ENCODE peak calls at places on chromosomes 11 and 22, in seven cellular contexts. One of them, this sample, is unnamed.

GRCh38 chr11:101428918-101429317 is 154.9 kb downstream of the TRPC6 start:
- DNase-seq in aorta: no peak
- DNase-seq in lung: no peak
- DNase-seq in transverse colon: no peak
- DNase-seq in uterus: no peak
- DNase-seq in prostate gland: no peak
- DNase-seq in cardiac muscle cell: peak
- DNase-seq in this sample: no peak

GRCh38 chr22:27541831-27542230 is 259.7 kb downstream of the MN1 start:
- DNase-seq in cardiac muscle cell: no peak
- DNase-seq in uterus: no peak
- DNase-seq in aorta: no peak
- DNase-seq in transverse colon: no peak
- DNase-seq in prostate gland: no peak
- DNase-seq in lung: no peak
- DNase-seq in this sample: no peak

GRCh38 chr11:57277845-57278720 is 41.0 kb upstream of the APLNR start:
- DNase-seq in uterus: peak
- DNase-seq in cardiac muscle cell: peak
- DNase-seq in aorta: peak
- DNase-seq in prostate gland: peak
- DNase-seq in transverse colon: peak
- DNase-seq in lung: peak
- DNase-seq in this sample: peak

GRCh38 chr11:134528453-134528852 is 116.4 kb upstream of the B3GAT1 start:
- DNase-seq in aorta: peak
- DNase-seq in lung: no peak
- DNase-seq in uterus: no peak
- DNase-seq in prostate gland: no peak
- DNase-seq in transverse colon: no peak
- DNase-seq in cardiac muscle cell: no peak
- DNase-seq in this sample: no peak

GRCh38 chr11:45897556-45897955 is 9.5 kb downstream of the FREY1 start:
- DNase-seq in aorta: no peak
- DNase-seq in transverse colon: no peak
- DNase-seq in cardiac muscle cell: no peak
- DNase-seq in prostate gland: no peak
- DNase-seq in uterus: no peak
- DNase-seq in lung: no peak
- DNase-seq in this sample: no peak

GRCh38 chr22:24429411-24430365 is 2.3 kb downstream of the ADORA2A start:
- DNase-seq in uterus: no peak
- DNase-seq in prostate gland: peak
- DNase-seq in transverse colon: no peak
- DNase-seq in cardiac muscle cell: no peak
- DNase-seq in lung: no peak
- DNase-seq in aorta: peak
- DNase-seq in this sample: peak

GRCh38 chr11:81036168-81036870 is 1595.5 kb upstream of the TENM4 start:
- DNase-seq in lung: no peak
- DNase-seq in aorta: no peak
- DNase-seq in cardiac muscle cell: no peak
- DNase-seq in uterus: no peak
- DNase-seq in transverse colon: no peak
- DNase-seq in prostate gland: no peak
- DNase-seq in this sample: no peak

GRCh38 chr11:103923473-103923931 is 112.9 kb upstream of the DDI1 start:
- DNase-seq in cardiac muscle cell: peak
- DNase-seq in lung: no peak
- DNase-seq in transverse colon: no peak
- DNase-seq in prostate gland: no peak
- DNase-seq in aorta: no peak
- DNase-seq in uterus: no peak
- DNase-seq in this sample: no peak

GRCh38 chr11:123590296-123590912 is 64.0 kb downstream of the SCN3B start:
- DNase-seq in prostate gland: no peak
- DNase-seq in transverse colon: peak
- DNase-seq in lung: no peak
- DNase-seq in uterus: no peak
- DNase-seq in cardiac muscle cell: no peak
- DNase-seq in aorta: no peak
- DNase-seq in this sample: no peak

DNA sequence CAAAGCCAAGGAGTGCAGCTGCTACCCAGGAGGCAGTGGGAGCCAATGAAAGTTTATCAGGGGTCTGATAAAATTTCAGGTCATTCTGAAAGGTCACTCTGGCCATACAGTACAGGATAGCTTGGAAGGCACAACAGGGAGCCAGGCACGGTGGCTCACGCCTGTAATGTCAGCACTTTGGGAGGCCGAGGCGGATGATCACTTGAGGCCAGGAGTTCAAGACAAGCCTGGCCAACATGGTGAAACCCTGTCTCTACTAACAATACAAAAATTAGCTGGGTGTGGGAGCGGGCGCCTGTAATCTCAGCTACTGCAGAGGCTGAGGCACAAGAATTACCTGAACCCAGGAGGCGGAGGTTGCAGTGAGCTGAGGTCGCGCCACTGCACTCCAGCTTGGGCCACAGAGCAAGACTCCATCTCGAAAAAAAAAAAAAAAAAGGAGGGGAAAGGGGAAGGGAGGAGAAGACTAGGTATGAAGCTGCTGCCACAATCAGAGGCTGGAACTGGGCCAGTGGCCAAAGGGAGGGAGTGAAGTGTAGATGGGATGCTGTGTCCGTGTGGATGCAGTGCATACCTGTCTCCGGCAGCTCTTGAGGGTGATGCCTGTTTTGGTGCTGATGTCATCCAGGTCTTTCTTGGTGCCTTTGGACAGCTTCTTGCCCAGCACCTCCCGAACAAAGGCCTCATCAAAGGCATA is 1.1 kb downstream of the FIBP start:
- DNase-seq in uterus: peak
- DNase-seq in aorta: no peak
- DNase-seq in prostate gland: no peak
- DNase-seq in transverse colon: peak
- DNase-seq in cardiac muscle cell: no peak
- DNase-seq in lung: no peak
- DNase-seq in this sample: no peak
- H3K27ac ChIP-seq in uterus: peak
- H3K27ac ChIP-seq in aorta: no peak
- H3K27ac ChIP-seq in prostate gland: peak
- H3K27ac ChIP-seq in transverse colon: peak
- H3K27ac ChIP-seq in cardiac muscle cell: peak
- H3K27ac ChIP-seq in lung: no peak
- H3K27ac ChIP-seq in this sample: peak

DNA sequence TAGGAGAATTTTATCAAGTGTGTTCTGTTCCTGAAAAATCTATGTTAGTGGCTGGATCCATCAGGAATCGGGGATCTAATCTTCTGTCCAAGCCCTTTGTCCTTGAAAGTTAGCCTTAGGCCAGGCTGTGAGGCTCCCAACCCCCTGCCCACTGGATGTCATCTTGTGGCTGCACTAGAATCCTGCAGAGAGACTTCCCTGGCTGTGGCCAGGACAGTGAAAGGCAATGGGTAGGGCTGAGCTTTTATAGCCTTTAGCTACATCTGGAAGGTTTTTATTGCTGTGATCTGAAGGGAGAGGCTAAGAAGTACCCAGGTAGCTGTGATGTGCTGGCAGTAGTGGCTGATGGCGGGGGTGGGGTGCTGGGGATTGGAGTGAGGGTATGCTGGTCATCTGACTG is 2.1 kb downstream of the OAF start:
- DNase-seq in cardiac muscle cell: peak
- DNase-seq in prostate gland: no peak
- DNase-seq in aorta: no peak
- DNase-seq in uterus: no peak
- DNase-seq in lung: no peak
- DNase-seq in transverse colon: peak
- DNase-seq in this sample: no peak
- H3K27ac ChIP-seq in cardiac muscle cell: no peak
- H3K27ac ChIP-seq in prostate gland: peak
- H3K27ac ChIP-seq in aorta: no peak
- H3K27ac ChIP-seq in uterus: peak
- H3K27ac ChIP-seq in lung: no peak
- H3K27ac ChIP-seq in transverse colon: peak
- H3K27ac ChIP-seq in this sample: no peak

DNA sequence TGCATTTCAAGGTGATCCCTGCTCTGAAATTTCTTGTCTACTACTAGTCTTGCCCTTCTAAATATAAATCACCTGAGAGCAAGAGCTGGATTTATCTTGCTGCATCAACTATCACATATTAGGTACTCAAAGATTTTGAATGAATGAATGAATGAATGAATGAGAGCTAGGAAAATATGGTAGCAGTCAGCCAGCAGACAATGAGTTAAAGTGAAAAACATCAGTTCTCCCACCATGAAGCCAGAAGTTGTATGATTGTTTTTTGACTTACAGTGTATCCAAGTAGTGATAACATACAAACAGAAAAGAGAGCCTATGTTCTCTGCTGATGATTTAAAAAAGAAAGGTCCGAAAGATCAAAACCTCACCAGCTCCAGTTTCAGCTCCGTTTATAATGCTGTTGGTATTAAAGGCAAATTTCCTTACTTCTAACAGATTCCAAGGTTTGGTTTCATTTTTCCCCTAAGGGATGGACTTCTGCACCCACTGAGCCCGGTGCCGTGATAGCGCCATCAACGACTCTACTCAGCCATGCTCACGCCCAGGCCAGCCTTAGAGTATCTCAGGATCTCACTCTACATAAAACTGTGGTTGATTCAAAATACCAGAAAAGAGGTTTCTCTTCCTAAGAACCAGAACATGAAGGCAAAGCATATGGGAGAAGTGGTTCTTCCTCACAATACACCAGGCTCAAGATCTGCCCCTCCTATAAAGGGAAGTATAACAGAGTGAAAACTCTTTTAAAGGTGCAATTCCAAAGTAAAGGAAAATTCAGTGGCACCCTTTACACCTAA is 92.0 kb downstream of the SGSM3 start:
- DNase-seq in prostate gland: no peak
- DNase-seq in aorta: no peak
- DNase-seq in uterus: no peak
- DNase-seq in lung: no peak
- DNase-seq in transverse colon: no peak
- DNase-seq in cardiac muscle cell: no peak
- DNase-seq in this sample: no peak
- H3K27ac ChIP-seq in prostate gland: no peak
- H3K27ac ChIP-seq in aorta: no peak
- H3K27ac ChIP-seq in uterus: no peak
- H3K27ac ChIP-seq in lung: no peak
- H3K27ac ChIP-seq in transverse colon: peak
- H3K27ac ChIP-seq in cardiac muscle cell: no peak
- H3K27ac ChIP-seq in this sample: no peak

DNA sequence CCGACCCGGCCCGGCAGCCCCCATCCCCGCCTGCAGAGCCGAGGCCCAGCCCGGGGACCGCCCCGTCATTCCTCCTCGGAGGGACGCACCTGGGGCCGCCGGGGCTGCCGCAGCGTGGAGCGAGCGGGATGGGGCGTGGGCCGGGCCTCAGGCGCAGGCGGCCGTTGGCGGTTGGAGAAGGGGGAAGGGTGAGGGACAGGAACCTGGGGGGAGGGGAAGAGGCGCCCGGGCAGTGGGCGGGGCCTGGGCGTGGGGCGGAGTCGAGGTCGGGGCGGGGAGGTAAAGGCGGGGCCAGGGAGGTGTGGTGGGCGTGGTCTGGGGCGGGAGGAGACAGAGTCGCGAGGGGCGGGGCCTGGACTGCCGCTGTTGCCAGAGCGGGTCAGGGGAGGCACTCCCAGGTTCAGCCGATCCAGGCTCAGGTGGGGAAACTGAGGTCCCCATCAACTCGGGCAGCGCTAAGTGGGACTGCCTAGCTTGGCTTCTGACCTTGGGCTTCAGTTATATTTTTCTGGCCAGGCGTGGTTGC is at the start of gene TESMIN:
- DNase-seq in cardiac muscle cell: peak
- DNase-seq in uterus: peak
- DNase-seq in lung: peak
- DNase-seq in transverse colon: peak
- DNase-seq in prostate gland: peak
- DNase-seq in aorta: peak
- DNase-seq in this sample: peak
- H3K27ac ChIP-seq in cardiac muscle cell: no peak
- H3K27ac ChIP-seq in uterus: no peak
- H3K27ac ChIP-seq in lung: no peak
- H3K27ac ChIP-seq in transverse colon: peak
- H3K27ac ChIP-seq in prostate gland: peak
- H3K27ac ChIP-seq in aorta: no peak
- H3K27ac ChIP-seq in this sample: no peak

DNA sequence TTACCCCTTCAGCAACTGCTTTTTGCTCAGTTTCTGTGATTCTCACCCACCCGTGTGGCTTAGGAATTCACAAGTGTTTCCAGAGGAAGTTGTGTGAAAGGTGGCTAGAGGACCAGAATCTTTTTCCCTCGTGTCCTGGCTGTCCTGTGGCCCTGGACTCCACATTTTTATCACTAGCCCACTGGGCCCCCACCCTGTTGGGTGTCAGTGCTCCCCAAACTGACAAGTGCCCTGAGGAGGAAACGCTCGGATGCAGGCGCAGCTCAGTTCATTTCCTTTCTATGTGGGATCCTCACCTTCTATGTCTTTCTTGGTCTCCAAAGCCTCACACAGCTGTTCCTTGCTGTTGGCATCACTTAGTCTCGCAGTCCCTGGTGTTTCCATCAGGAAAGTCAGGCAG is 68.0 kb upstream of the KCNQ1OT1 start:
- DNase-seq in cardiac muscle cell: no peak
- DNase-seq in aorta: no peak
- DNase-seq in prostate gland: peak
- DNase-seq in lung: peak
- DNase-seq in transverse colon: no peak
- DNase-seq in uterus: no peak
- DNase-seq in this sample: no peak
- H3K27ac ChIP-seq in cardiac muscle cell: no peak
- H3K27ac ChIP-seq in aorta: no peak
- H3K27ac ChIP-seq in prostate gland: no peak
- H3K27ac ChIP-seq in lung: no peak
- H3K27ac ChIP-seq in transverse colon: no peak
- H3K27ac ChIP-seq in uterus: no peak
- H3K27ac ChIP-seq in this sample: no peak

DNA sequence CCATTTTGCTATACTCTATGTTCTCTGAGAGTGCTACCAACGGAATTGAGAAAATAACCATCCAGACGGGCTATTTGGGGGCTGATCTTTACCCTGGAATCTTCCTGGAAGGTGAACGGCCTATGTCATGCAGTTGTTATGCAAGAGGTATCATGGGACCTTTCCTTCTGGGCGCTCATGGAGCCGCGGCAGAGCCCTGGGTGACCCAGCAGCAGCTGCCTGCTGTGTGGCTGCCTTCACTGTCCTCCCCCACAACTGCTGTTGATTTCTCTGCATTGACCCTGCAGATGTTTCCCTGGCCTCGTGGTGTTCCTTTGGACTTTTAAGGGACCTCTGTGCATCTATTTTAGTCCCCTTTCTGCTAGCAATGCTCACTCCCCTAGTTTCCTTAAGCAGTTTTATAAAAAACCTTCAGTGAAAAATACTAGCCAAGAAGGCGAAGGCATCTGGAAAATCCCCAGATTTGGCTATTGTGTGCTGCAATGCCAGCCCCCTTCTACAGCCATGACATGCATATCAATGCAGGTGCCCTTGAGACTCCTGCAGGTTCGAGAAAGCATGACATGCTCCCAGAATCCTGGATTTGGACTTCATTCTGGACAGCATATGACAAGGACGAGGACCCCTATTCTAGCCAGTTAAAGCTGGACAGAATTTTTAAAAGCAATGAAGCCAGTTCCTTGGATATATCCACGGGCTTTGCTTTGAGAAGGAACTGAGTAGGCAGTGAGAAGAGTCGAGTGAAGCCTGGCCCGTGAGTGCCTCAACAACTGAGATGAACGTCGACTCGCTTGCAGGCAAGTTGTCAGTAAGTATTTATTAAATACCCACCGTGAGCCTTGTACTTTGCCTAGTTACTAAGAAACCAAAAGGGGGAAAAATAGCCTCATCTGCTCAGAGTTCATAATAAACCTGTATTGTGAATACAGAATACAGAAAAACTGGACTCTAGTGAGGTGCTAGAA is at the start of gene SLC25A18:
- DNase-seq in uterus: peak
- DNase-seq in lung: no peak
- DNase-seq in prostate gland: no peak
- DNase-seq in transverse colon: peak
- DNase-seq in cardiac muscle cell: peak
- DNase-seq in aorta: peak
- DNase-seq in this sample: no peak
- H3K27ac ChIP-seq in uterus: peak
- H3K27ac ChIP-seq in lung: peak
- H3K27ac ChIP-seq in prostate gland: peak
- H3K27ac ChIP-seq in transverse colon: peak
- H3K27ac ChIP-seq in cardiac muscle cell: peak
- H3K27ac ChIP-seq in aorta: no peak
- H3K27ac ChIP-seq in this sample: no peak